ENCODE peak calls at places on chromosomes 16 and 17, in nine cellular contexts. F is stomach, R is mammary epithelial cell, J is neural progenitor cell, G is uterus, H is breast epithelium, L is colonic mucosa, D is transverse colon, X is left ventricle myocardium inferior. E is an unnamed sample.

GRCh38 chr17:72997559-72997958 is 94.9 kb downstream of the SLC39A11 start:
- DNase-seq in D (no peak), R (no peak), J (no peak), X (no peak), L (no peak), G (no peak), H (no peak), F (no peak), E (no peak)

GRCh38 chr17:75344664-75345063 is 55.4 kb upstream of the SLC25A19 start:
- DNase-seq in X (no peak), H (no peak), G (no peak), F (no peak), D (no peak), R (no peak), L (no peak), J (peak; percentile 15), E (no peak)

GRCh38 chr17:33142703-33143299 is 150.3 kb downstream of the ASIC2 start:
- DNase-seq in L (peak; percentile 27), J (peak; percentile 75), D (no peak), H (no peak), G (no peak), F (no peak), X (no peak), R (peak; percentile 30), E (peak; percentile 17)

GRCh38 chr16:84599528-84600202 is 18.2 kb downstream of the COTL1 start:
- DNase-seq in J (peak; percentile 92), G (peak; percentile 52), F (peak; percentile 51), R (peak; percentile 16), D (peak; percentile 50), X (peak; percentile 63), L (peak; percentile 42), H (no peak), E (peak; percentile 53)

GRCh38 chr17:40348562-40349476 is 15.7 kb downstream of the GJD3 start:
- DNase-seq in J (no peak), H (peak; percentile 81), F (peak; percentile 87), R (no peak), L (peak; percentile 40), D (peak; percentile 57), X (peak; percentile 79), G (peak; percentile 37), E (peak; percentile 86)

GRCh38 chr16:84357191-84357651 is 11.1 kb upstream of the ATP2C2 start:
- DNase-seq in X (no peak), R (peak; percentile 93), D (no peak), G (no peak), J (no peak), L (no peak), F (no peak), H (no peak), E (no peak)

GRCh38 chr16:8686879-8687278 is 12.5 kb downstream of the ABAT start:
- DNase-seq in G (no peak), F (no peak), X (no peak), L (peak; percentile 24), R (no peak), D (peak; percentile 10), H (no peak), J (no peak), E (no peak)

GRCh38 chr17:60720763-60721531 is 43.3 kb downstream of the BCAS3 start:
- DNase-seq in J (peak; percentile 72), X (no peak), R (peak; percentile 35), G (peak; percentile 20), F (no peak), H (no peak), D (peak; percentile 10), L (peak; percentile 50), E (peak; percentile 5)

GRCh38 chr17:50641339-50641725 is 6.7 kb downstream of the ABCC3 start:
- DNase-seq in L (no peak), J (no peak), R (no peak), G (no peak), H (no peak), X (no peak), D (no peak), F (no peak), E (no peak)

GRCh38 chr16:72664122-72664479 is 383.8 kb downstream of the ZFHX3 start:
- DNase-seq in F (no peak), X (no peak), D (no peak), H (no peak), L (no peak), J (no peak), G (no peak), R (no peak), E (no peak)

GRCh38 chr17:17509601-17510425 is 13.6 kb upstream of the RASD1 start:
- DNase-seq in L (no peak), R (no peak), X (peak; percentile 12), D (no peak), J (no peak), H (no peak), G (no peak), F (no peak), E (no peak)

GRCh38 chr17:2282297-2282873 is 21.2 kb downstream of the SMG6 start:
- DNase-seq in J (peak; percentile 63), G (no peak), R (peak; percentile 46), X (no peak), F (no peak), L (no peak), D (no peak), H (no peak), E (no peak)

GRCh38 chr16:84597518-84598390 is 20.1 kb downstream of the COTL1 start:
- DNase-seq in G (no peak), H (no peak), F (no peak), L (no peak), R (no peak), J (no peak), D (no peak), X (no peak), E (no peak)

GRCh38 chr17:63550816-63551639 is 751 bp downstream of the DCAF7 start:
- DNase-seq in R (peak; percentile 33), H (no peak), F (peak; percentile 19), J (peak; percentile 74), L (peak; percentile 49), X (no peak), G (no peak), D (peak; percentile 23), E (peak; percentile 9)

GRCh38 chr16:51952500-51952899 is 594.4 kb downstream of the TOX3 start:
- DNase-seq in H (no peak), J (no peak), G (no peak), X (no peak), L (no peak), F (no peak), D (no peak), R (no peak), E (no peak)
- H3K4me3 ChIP-seq in H (no peak overlapping the region), J (no peak overlapping the region), G (no peak overlapping the region), X (no peak overlapping the region), L (no peak overlapping the region), F (no peak overlapping the region), D (no peak overlapping the region), R (no peak overlapping the region), E (no peak overlapping the region)

DNA sequence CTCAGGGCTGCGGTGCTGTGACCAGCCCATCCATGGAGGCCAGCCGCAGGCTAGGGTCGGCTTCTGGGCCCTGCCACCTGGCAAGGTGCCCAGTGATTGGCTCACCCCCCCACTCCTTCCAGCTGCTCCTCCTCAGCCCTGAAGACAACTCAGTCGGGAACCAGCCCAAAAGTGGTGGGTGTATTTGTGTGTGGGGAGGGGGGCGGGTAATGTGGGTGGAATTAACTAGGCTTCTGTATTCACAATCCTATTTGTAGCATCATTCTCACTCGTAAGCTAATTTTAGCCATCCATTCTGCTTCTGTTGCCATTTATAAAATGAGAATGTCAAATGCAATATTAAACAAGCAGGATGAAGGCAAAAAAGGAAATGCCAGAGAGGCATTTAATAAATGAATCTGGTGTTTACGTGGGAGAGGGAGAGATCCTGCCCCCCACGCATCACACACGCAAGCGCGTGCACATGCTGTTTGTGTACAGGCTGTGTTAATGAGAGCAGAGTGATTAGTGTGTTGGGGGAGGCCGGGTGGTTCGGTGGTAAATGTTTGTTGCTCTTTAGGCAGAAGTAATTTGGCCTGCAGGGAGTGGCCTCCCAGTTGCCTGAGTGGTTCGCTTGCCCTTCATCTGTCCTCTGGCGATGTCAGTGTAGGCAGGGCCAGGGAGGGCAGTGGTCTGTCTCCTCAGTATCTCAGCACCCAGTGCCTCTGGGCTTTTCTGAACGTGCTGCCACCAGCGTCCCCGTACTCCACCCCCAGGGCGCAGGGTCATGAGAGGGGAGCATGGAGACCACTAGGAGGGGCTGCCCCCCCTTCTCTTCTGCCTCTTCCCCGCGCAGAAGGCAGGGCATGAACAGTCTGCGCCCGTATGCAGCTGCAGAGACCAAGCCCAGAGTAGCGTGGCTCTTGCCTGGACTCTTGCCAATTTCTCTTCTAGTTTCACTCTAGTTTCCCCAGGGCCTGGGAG is 140.0 kb downstream of the CCDC182 start:
- DNase-seq in X (peak; percentile 54), H (peak; percentile 24), D (peak; percentile 72), L (peak; percentile 60), F (peak; percentile 70), J (peak; percentile 38), G (peak; percentile 57), R (no peak), E (peak; percentile 74)
- H3K27ac ChIP-seq in X (peak overlapping the region; percentile 88), H (peak overlapping the region; percentile 46), D (peak overlapping the region; percentile 59), L (peak overlapping the region; percentile 0), F (peak overlapping the region; percentile 49), J (no peak overlapping the region), G (peak overlapping the region; percentile 56), R (no peak overlapping the region), E (peak overlapping the region; percentile 80)

GRCh38 chr16:79597277-79597676 is 3.3 kb downstream of the MAF start:
- DNase-seq in H (no peak), G (no peak), F (no peak), J (no peak), R (peak; percentile 4), D (no peak), X (no peak), L (no peak), E (no peak)
- H3K4me3 ChIP-seq in H (peak overlapping the region; percentile 79), G (peak overlapping the region; percentile 78), F (peak overlapping the region; percentile 65), J (peak overlapping the region; percentile 67), R (peak overlapping the region; percentile 94), D (peak overlapping the region; percentile 61), X (peak overlapping the region; percentile 79), L (peak overlapping the region; percentile 26), E (peak overlapping the region; percentile 76)

GRCh38 chr17:79520893-79521210 is 90.0 kb downstream of the RBFOX3 start:
- DNase-seq in D (no peak), X (no peak), J (no peak), G (no peak), R (no peak), F (no peak), H (no peak), L (no peak), E (no peak)

GRCh38 chr17:79518330-79519151 is 92.3 kb downstream of the RBFOX3 start:
- DNase-seq in D (no peak), J (no peak), H (no peak), X (no peak), G (no peak), L (no peak), R (no peak), F (no peak), E (no peak)

GRCh38 chr17:79520134-79520892 is 90.5 kb downstream of the RBFOX3 start:
- DNase-seq in G (no peak), D (no peak), H (no peak), J (no peak), L (no peak), F (no peak), X (no peak), R (no peak), E (no peak)

GRCh38 chr17:79519152-79519523 is 91.7 kb downstream of the RBFOX3 start:
- DNase-seq in X (no peak), G (no peak), J (no peak), R (no peak), F (no peak), D (no peak), L (no peak), H (no peak), E (no peak)

GRCh38 chr17:79519601-79520000 is 91.2 kb downstream of the RBFOX3 start:
- DNase-seq in L (no peak), X (no peak), D (no peak), G (no peak), J (no peak), R (no peak), H (no peak), F (no peak), E (no peak)
- H3K27ac ChIP-seq in L (no peak overlapping the region), X (no peak overlapping the region), D (no peak overlapping the region), G (no peak overlapping the region), J (no peak overlapping the region), R (no peak overlapping the region), H (no peak overlapping the region), F (no peak overlapping the region), E (no peak overlapping the region)

E was measured in thyroid gland.